ENCODE peak calls at places on chromosomes 13 and 19, in four cellular contexts. Y is heart right ventricle, S is AG04450, R is A549. P is an unnamed sample.
A peak's percentile ranks its signal among the peaks of the same experiment; 100 is the strongest.

GRCh38 chr19:50258918-50259372 is 55.5 kb downstream of the MYH14 start:
- DNase-seq in Y (peak; percentile 23), S (no peak), R (peak; percentile 39), P (no peak)

GRCh38 chr13:19604306-19604705 is 29.2 kb upstream of the MPHOSPH8 start:
- DNase-seq in Y (no peak), S (no peak), R (peak; percentile 35), P (no peak)

GRCh38 chr13:48641404-48641803 is 12.3 kb upstream of the CYSLTR2 start:
- DNase-seq in Y (no peak), S (no peak), R (no peak), P (no peak)

GRCh38 chr13:109516196-109516595 is 270.2 kb downstream of the IRS2 start:
- DNase-seq in Y (no peak), S (no peak), R (no peak), P (no peak)

GRCh38 chr13:44718467-44718866 is 142.3 kb upstream of the TSC22D1 start:
- DNase-seq in Y (no peak), S (no peak), R (no peak), P (no peak)

GRCh38 chr13:20819715-20820114 is 46.0 kb upstream of the EEF1AKMT1 start:
- DNase-seq in Y (no peak), S (no peak), R (no peak), P (no peak)

GRCh38 chr19:34707661-34708060 is 26.4 kb upstream of the ZNF181 start:
- DNase-seq in Y (no peak), S (no peak), R (no peak), P (no peak)

GRCh38 chr19:50250450-50251136 is 47.2 kb downstream of the MYH14 start:
- DNase-seq in Y (no peak), S (no peak), R (no peak), P (no peak)

GRCh38 chr19:48858984-48859710 is 9.3 kb downstream of the PLEKHA4 start:
- DNase-seq in Y (peak; percentile 60), S (no peak), R (no peak), P (no peak)

GRCh38 chr13:44523176-44524017 is 52.7 kb downstream of the TSC22D1 start:
- DNase-seq in Y (no peak), S (peak; percentile 32), R (peak; percentile 61), P (no peak)

GRCh38 chr19:17041994-17042393 is 15.4 kb upstream of the CPAMD8 start:
- DNase-seq in Y (peak; percentile 54), S (no peak), R (no peak), P (no peak)

GRCh38 chr19:22422220-22422619 is at the start of gene ZNF98:
- DNase-seq in Y (peak; percentile 66), S (no peak), R (no peak), P (no peak)

GRCh38 chr19:46571495-46571894 is 29.6 kb upstream of the CALM3 start:
- DNase-seq in Y (no peak), S (no peak), R (peak; percentile 75), P (no peak)

GRCh38 chr19:54462713-54463530 is 656 bp downstream of the LENG9 start:
- DNase-seq in Y (peak; percentile 77), S (no peak), R (peak; percentile 84), P (peak; percentile 74)

GRCh38 chr19:8640402-8641004 is 10.1 kb downstream of the NFILZ start:
- DNase-seq in Y (peak; percentile 18), S (no peak), R (peak; percentile 97), P (no peak)

GRCh38 chr13:49810825-49811526 is 18.5 kb upstream of the KPNA3 start:
- DNase-seq in Y (no peak), S (no peak), R (peak; percentile 43), P (no peak)

GRCh38 chr13:102100234-102100633 is 301.6 kb downstream of the FGF14 start:
- DNase-seq in Y (no peak), S (no peak), R (no peak), P (no peak)

GRCh38 chr19:604355-604754 is 14.7 kb downstream of the HCN2 start:
- DNase-seq in Y (no peak), S (no peak), R (peak; percentile 62), P (no peak)

GRCh38 chr19:32238076-32238475 is 107.3 kb upstream of the ZNF507 start:
- DNase-seq in Y (no peak), S (no peak), R (no peak), P (no peak)

GRCh38 chr13:81458211-81458610 is 1117.3 kb upstream of the SPRY2 start:
- DNase-seq in Y (no peak), S (no peak), R (no peak), P (no peak)
- TF ChIP-seq CTCF in Y (no peak), S (no peak), R (no peak), P (no peak)

GRCh38 chr19:41323023-41323422 is 13.1 kb downstream of the CCDC97 start:
- DNase-seq in Y (peak; percentile 52), S (peak; percentile 74), R (no peak), P (no peak)

GRCh38 chr19:41321204-41321599 is 11.2 kb downstream of the CCDC97 start:
- DNase-seq in Y (no peak), S (no peak), R (no peak), P (no peak)

GRCh38 chr19:41320568-41320967 is 10.6 kb downstream of the CCDC97 start:
- DNase-seq in Y (no peak), S (no peak), R (no peak), P (no peak)

GRCh38 chr19:41322451-41322850 is 12.5 kb downstream of the CCDC97 start:
- DNase-seq in Y (no peak), S (no peak), R (no peak), P (no peak)

DNA sequence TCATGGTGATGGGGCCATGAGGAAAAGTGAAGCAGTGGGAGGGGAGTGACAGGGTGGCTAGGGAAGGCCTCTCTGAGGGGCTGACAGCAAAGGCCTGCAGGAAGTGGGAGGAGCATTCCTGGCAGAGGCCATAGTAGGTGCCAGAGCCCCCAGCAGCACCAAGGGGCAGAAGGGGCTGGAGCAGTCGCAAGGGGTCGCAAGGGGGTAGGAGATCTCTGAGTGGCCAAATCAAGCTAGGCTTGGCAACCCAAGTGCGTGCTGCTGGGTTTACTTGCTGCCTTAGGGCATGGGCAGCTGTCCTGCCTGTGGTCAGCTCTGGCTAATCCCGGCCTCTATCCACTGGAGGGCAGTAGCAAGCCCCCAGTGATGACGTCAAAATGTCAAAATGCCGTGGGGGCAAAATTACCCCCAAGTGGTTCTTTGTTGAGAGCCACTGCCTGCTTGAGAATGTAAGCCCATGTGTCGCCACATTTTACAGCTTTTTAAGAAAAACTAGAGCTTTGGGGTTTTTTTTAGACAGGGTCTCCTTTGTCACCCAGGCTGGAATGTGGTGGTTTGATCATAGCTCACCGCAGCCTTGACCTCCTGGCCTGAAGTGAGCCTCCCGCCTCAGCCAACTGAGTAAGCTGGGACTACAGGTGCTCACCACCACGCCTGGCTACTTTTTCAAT is 11.8 kb downstream of the CCDC97 start:
- DNase-seq in Y (no peak), S (no peak), R (peak; percentile 76), P (no peak)
- TF ChIP-seq CTCF in Y (peak; percentile 45), S (peak; percentile 84), R (peak; percentile 88), P (peak; percentile 82)

GRCh38 chr13:98888222-98888889 is 89.5 kb downstream of the DOCK9 start:
- DNase-seq in Y (no peak), S (no peak), R (no peak), P (no peak)

GRCh38 chr13:98888890-98889279 is 89.0 kb downstream of the DOCK9 start:
- DNase-seq in Y (no peak), S (no peak), R (no peak), P (no peak)

GRCh38 chr13:98889419-98890079 is 88.3 kb downstream of the DOCK9 start:
- DNase-seq in Y (no peak), S (no peak), R (no peak), P (no peak)

GRCh38 chr13:98886587-98886986 is 91.3 kb downstream of the DOCK9 start:
- DNase-seq in Y (no peak), S (no peak), R (no peak), P (no peak)

DNA sequence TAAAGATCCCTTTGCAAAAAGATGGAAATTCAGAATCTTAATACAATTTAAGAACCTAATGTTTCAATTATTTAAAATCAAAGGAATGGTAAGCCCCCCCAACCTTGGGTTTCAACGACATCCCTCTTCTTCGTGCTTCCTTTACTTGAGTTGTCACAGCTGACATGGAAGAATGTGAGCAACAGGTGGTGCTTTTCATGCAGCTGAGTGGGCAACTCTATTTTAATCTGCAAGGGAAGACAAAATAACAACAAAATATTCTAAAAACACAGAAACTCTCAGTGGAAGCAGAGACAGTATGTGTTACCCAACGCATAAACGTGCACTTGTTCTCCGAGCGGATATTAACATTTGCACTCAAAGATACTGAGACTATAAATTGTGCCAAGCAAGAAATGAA is 92.3 kb downstream of the DOCK9 start:
- DNase-seq in Y (no peak), S (no peak), R (no peak), P (no peak)
- TF ChIP-seq CTCF in Y (no peak), S (no peak), R (no peak), P (no peak)

GRCh38 chr19:51511353-51511752 is 9.8 kb upstream of the SIGLEC12 start:
- DNase-seq in Y (no peak), S (no peak), R (peak; percentile 19), P (no peak)
- TF ChIP-seq CTCF in Y (no peak), S (peak; percentile 27), R (no peak), P (peak; percentile 60)

GRCh38 chr13:35956074-35956473 is 175.1 kb downstream of the DCLK1 start:
- DNase-seq in Y (no peak), S (no peak), R (no peak), P (no peak)

GRCh38 chr13:35954207-35954560 is 177.0 kb downstream of the DCLK1 start:
- DNase-seq in Y (no peak), S (no peak), R (no peak), P (no peak)

GRCh38 chr13:35957996-35958395 is 173.2 kb downstream of the DCLK1 start:
- DNase-seq in Y (no peak), S (no peak), R (no peak), P (no peak)

GRCh38 chr13:35957174-35957867 is 173.9 kb downstream of the DCLK1 start:
- DNase-seq in Y (no peak), S (no peak), R (no peak), P (no peak)

DNA sequence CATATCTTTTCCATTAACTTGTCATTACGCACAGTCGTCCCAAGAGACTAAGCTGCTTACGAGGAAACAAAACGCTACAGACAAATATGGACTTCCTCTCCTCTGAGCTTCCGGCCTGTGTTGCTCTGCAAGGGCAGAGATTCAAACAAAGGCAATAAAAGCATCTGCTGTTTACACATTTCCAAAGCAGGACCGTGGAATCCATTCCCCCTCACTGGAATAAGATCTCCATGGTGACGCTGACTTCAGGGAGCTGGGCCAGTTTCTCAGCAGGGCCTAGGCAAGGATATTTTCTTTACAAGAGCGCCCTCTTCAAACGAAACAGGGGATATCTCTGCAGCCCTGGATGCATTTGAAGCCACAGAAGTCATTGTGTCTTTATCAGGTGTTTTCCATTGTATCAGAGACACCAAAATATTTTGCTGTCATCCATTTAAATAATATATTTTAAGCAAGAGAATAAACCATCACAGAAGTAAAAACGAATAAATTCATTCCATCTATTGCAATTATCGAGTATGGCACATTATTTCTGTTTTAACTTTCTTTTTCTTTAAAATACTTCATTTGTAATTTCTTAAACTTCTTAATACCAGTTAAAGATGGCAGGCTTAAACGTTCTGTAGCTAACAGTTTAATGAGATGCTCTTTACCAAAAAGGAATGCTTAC is 177.5 kb downstream of the DCLK1 start:
- DNase-seq in Y (peak; percentile 60), S (peak; percentile 79), R (peak; percentile 48), P (no peak)
- TF ChIP-seq CTCF in Y (peak; percentile 57), S (peak; percentile 73), R (peak; percentile 44), P (peak; percentile 82)

GRCh38 chr13:85508683-85509329 is 290.4 kb downstream of the SLITRK6 start:
- DNase-seq in Y (no peak), S (no peak), R (peak; percentile 68), P (no peak)
- TF ChIP-seq CTCF in Y (no peak), S (no peak), R (peak; percentile 25), P (no peak)

GRCh38 chr13:55244991-55245644 is 1895.6 kb upstream of the PRR20A start:
- DNase-seq in Y (no peak), S (no peak), R (peak; percentile 2), P (no peak)
- TF ChIP-seq CTCF in Y (no peak), S (no peak), R (no peak), P (peak; percentile 72)

P was measured in type B pancreatic cell.